ENCODE peak calls at places on chromosomes 3 and 15, in seven cellular contexts. E is AG04449, R is fibroblast of lung, K is astrocyte of the spinal cord, X is HCT116, W is mammary epithelial cell, D is suprapubic skin. V is an unnamed sample.

GRCh38 chr15:87973456-87974215 is 282.9 kb downstream of the NTRK3 start:
- DNase-seq in E (no peak), R (peak; percentile 10), K (no peak), X (no peak), W (peak; percentile 71), D (no peak), V (no peak)

GRCh38 chr15:92853222-92853621 is 46.9 kb upstream of the CHD2 start:
- DNase-seq in E (no peak), R (no peak), K (no peak), X (no peak), W (no peak), D (no peak), V (no peak)

GRCh38 chr15:59438891-59439290 is 905 bp downstream of the FAM81A start:
- DNase-seq in E (no peak), R (no peak), K (no peak), X (no peak), W (no peak), D (no peak), V (no peak)

GRCh38 chr3:23884481-23884880 is 32.3 kb downstream of the NKIRAS1 start:
- DNase-seq in E (no peak), R (no peak), K (no peak), X (no peak), W (no peak), D (no peak), V (no peak)

GRCh38 chr15:78242128-78242527 is 7.8 kb upstream of the ACSBG1 start:
- DNase-seq in E (no peak), R (no peak), K (no peak), X (no peak), W (no peak), D (no peak), V (peak; percentile 43)

GRCh38 chr3:180329187-180329586 is 272.8 kb upstream of the TTC14 start:
- DNase-seq in E (no peak), R (no peak), K (no peak), X (no peak), W (no peak), D (no peak), V (no peak)

GRCh38 chr3:39272191-39272590 is 7.6 kb downstream of the CX3CR1 start:
- DNase-seq in E (no peak), R (no peak), K (no peak), X (no peak), W (no peak), D (no peak), V (peak; percentile 47)

GRCh38 chr3:50171540-50172301 is 16.6 kb downstream of the SEMA3F start:
- DNase-seq in E (no peak), R (no peak), K (no peak), X (no peak), W (no peak), D (no peak), V (no peak)

GRCh38 chr3:119301662-119302061 is 7.5 kb downstream of the ARHGAP31 start:
- DNase-seq in E (no peak), R (no peak), K (no peak), X (no peak), W (no peak), D (no peak), V (no peak)

GRCh38 chr3:169886671-169887070 is 16.9 kb upstream of the LRRC31 start:
- DNase-seq in E (no peak), R (peak; percentile 61), K (peak; percentile 22), X (no peak), W (no peak), D (no peak), V (peak; percentile 80)

GRCh38 chr15:75042730-75043508 is 19.5 kb downstream of the PPCDC start:
- DNase-seq in E (no peak), R (peak; percentile 44), K (peak; percentile 29), X (peak; percentile 43), W (peak; percentile 15), D (peak; percentile 87), V (peak; percentile 81)

GRCh38 chr3:147903037-147903436 is 493.9 kb downstream of the ZIC1 start:
- DNase-seq in E (no peak), R (no peak), K (no peak), X (no peak), W (no peak), D (no peak), V (no peak)

GRCh38 chr3:191257286-191257685 is 58.2 kb downstream of the OSTN start:
- DNase-seq in E (no peak), R (no peak), K (no peak), X (no peak), W (no peak), D (no peak), V (no peak)

GRCh38 chr15:99721896-99722295 is 11.3 kb downstream of the LYSMD4 start:
- DNase-seq in E (no peak), R (no peak), K (no peak), X (no peak), W (peak; percentile 31), D (no peak), V (no peak)

GRCh38 chr3:44339181-44339741 is 695 bp downstream of the TCAIM start:
- DNase-seq in E (no peak), R (no peak), K (peak; percentile 12), X (no peak), W (no peak), D (no peak), V (no peak)

GRCh38 chr3:44338010-44338827 is at the start of gene TCAIM:
- DNase-seq in E (peak; percentile 66), R (peak; percentile 95), K (peak; percentile 98), X (peak; percentile 94), W (peak; percentile 98), D (peak; percentile 97), V (peak; percentile 99)

GRCh38 chr3:44339990-44340389 is 1.4 kb downstream of the TCAIM start:
- DNase-seq in E (no peak), R (no peak), K (no peak), X (no peak), W (no peak), D (no peak), V (no peak)

GRCh38 chr3:44338828-44339127 is 212 bp downstream of the TCAIM start:
- DNase-seq in E (no peak), R (no peak), K (no peak), X (no peak), W (no peak), D (no peak), V (no peak)

DNA sequence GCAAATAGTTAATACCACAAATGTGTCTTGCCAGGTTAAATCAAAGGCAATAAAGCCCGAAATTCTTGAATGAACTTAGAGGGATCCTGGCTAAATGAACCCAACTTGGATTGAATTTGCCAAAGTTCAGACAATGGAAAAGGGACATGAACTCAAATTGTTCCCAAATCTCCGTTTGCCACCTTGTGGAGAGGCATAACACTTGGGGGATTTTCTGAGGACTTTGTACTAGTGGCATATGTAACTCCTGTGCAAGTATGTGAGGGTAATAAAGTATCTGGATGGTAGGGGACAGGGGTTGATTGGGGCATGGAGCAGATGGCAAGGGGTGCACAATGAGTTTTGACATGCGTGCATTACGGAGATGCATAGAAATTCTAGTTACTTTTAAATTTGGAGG is 1.3 kb upstream of the TCAIM start:
- DNase-seq in E (no peak), R (no peak), K (peak; percentile 7), X (no peak), W (no peak), D (no peak), V (no peak)
- H3K4me3 ChIP-seq in E (no peak overlapping the region), R (no peak overlapping the region), K (peak overlapping the region; percentile 72), X (peak overlapping the region; percentile 77), W (peak overlapping the region; percentile 95), D (peak overlapping the region; percentile 66), V (peak overlapping the region; percentile 64)

GRCh38 chr3:150414989-150415388 is 6.9 kb downstream of the TSC22D2 start:
- DNase-seq in E (peak; percentile 16), R (peak; percentile 64), K (no peak), X (no peak), W (no peak), D (no peak), V (no peak)
- H3K4me3 ChIP-seq in E (peak overlapping the region; percentile 97), R (peak overlapping the region; percentile 81), K (no peak overlapping the region), X (no peak overlapping the region), W (peak overlapping the region; percentile 93), D (peak overlapping the region; percentile 97), V (peak overlapping the region; percentile 81)

GRCh38 chr3:165194477-165195135 is 1.6 kb downstream of the SLITRK3 start:
- DNase-seq in E (no peak), R (no peak), K (no peak), X (no peak), W (no peak), D (no peak), V (no peak)

GRCh38 chr3:165196577-165197561 is 685 bp upstream of the SLITRK3 start:
- DNase-seq in E (no peak), R (peak; percentile 6), K (no peak), X (no peak), W (no peak), D (no peak), V (no peak)

GRCh38 chr3:165195226-165195625 is 958 bp downstream of the SLITRK3 start:
- DNase-seq in E (no peak), R (no peak), K (no peak), X (no peak), W (no peak), D (no peak), V (no peak)

GRCh38 chr3:165193392-165194268 is 2.6 kb downstream of the SLITRK3 start:
- DNase-seq in E (no peak), R (no peak), K (no peak), X (no peak), W (no peak), D (no peak), V (no peak)

DNA sequence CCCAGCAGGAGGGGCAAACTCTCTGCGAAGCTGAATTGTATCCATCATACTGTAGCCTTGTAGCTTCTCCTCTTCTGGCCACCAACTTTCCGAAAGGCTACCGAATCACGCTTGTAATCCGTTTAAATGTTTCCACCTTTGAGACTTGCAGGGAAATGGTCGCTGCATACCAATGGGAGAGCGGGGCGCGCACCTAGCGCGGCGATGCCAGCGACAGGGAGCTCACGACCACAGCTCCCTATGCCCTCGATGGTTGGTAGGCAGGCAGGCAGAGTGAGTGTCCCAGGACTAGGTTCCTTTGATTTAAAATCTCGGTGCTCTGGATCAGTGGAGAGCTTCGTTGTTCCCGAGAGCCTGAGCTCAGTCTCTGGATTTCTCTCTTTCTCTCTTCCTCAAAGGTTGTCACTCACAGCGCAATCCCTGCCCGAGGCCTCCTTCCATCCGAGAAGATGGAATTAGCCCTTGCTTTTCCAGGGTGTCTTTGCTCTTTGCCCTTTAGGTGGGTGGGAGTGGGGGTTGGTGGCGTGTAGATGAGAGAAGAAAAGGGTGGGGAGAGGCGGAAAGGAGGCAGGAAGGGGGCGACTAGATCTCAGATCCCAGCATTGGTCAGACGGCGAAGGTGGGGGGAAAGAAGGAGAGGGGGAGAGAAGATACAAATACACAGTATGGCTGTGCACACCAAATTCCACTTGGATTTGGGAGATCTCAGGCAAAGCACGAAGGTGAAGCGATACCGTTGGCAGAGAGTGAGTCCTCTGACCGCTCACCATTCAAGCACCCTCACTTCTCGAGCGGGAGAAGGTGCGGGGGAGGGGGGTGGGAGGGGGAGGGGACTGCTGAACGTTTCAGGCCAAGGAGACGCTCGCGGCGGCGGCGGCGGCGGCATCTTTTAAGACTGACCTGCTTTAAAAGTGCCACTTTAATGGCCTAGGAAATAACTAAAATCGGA is at the start of gene SLITRK3:
- DNase-seq in E (no peak), R (no peak), K (no peak), X (no peak), W (no peak), D (no peak), V (no peak)
- H3K4me3 ChIP-seq in E (no peak within 1 kb of the TSS), R (peak within 1 kb of the TSS; percentile 37), K (peak within 1 kb of the TSS; percentile 41), X (no peak within 1 kb of the TSS), W (no peak within 1 kb of the TSS), D (peak within 1 kb of the TSS; percentile 46), V (peak within 1 kb of the TSS; percentile 51)

DNA sequence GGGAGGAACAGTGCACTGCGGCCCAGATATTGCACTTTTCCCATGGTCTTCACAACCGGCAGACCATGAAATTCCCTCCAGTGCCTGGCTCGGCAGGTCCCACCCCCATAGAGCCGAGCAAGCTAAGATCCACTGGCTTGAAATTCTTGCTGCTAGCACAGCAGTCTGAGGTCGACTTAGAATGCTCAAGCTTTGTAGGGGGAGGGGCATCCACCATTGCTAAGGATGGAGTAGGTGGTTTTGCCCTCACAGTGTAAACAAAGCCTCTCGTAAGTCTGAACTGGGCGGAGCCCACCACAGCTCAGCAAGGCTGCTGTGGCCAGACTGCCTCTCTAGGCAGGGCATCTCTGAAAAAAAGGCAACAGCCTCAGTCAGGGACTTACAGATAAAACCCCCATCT is 156.3 kb downstream of the FRMD5 start:
- DNase-seq in E (no peak), R (peak; percentile 78), K (peak; percentile 73), X (no peak), W (no peak), D (no peak), V (no peak)
- H3K4me3 ChIP-seq in E (no peak overlapping the region), R (no peak overlapping the region), K (no peak overlapping the region), X (no peak overlapping the region), W (no peak overlapping the region), D (no peak overlapping the region), V (no peak overlapping the region)

V was measured in ascending aorta.